ENCODE peak calls at places on chromosomes 13 and 19, in four cellular contexts. W, G, X and U are unnamed samples.
A peak's percentile ranks its signal among the peaks of the same experiment; 100 is the strongest.

GRCh38 chr13:44160549-44161278 is 212.9 kb upstream of the SERP2 start:
- DNase-seq in W (no peak), G (no peak), X (no peak), U (no peak)

GRCh38 chr13:31629085-31629785 is 110.1 kb upstream of the RXFP2 start:
- DNase-seq in W (no peak), G (no peak), X (peak; percentile 52), U (no peak)

GRCh38 chr19:12784871-12785430 is 6.3 kb upstream of the JUNB start:
- DNase-seq in W (no peak), G (no peak), X (peak; percentile 41), U (no peak)

GRCh38 chr19:19110410-19111137 is 27.7 kb downstream of the TMEM161A start:
- DNase-seq in W (no peak), G (no peak), X (no peak), U (no peak)

GRCh38 chr13:49409008-49409407 is 34.9 kb downstream of the CAB39L start:
- DNase-seq in W (no peak), G (no peak), X (no peak), U (no peak)

GRCh38 chr13:113216165-113217056 is 7.0 kb downstream of the CUL4A start:
- DNase-seq in W (peak; percentile 56), G (peak; percentile 66), X (peak; percentile 77), U (no peak)

GRCh38 chr19:56972291-56972914 is 131.9 kb upstream of the PEG3 start:
- DNase-seq in W (no peak), G (no peak), X (no peak), U (no peak)

GRCh38 chr13:43246382-43246781 is 223.0 kb downstream of the DNAJC15 start:
- DNase-seq in W (no peak), G (no peak), X (no peak), U (no peak)

GRCh38 chr19:46830864-46831263 is 19.8 kb downstream of the AP2S1 start:
- DNase-seq in W (no peak), G (no peak), X (no peak), U (no peak)

GRCh38 chr13:29994911-29995601 is 144.6 kb upstream of the UBL3 start:
- DNase-seq in W (no peak), G (no peak), X (no peak), U (no peak)

GRCh38 chr19:56110515-56111448 is 10.3 kb downstream of the ZNF787 start:
- DNase-seq in W (no peak), G (no peak), X (no peak), U (peak; percentile 83)